ENCODE peak calls at places on chromosome 19, in six cellular contexts. F, I, M, P, Y and D are unnamed samples.

GRCh38 chr19:50801107-50801506 is 10.9 kb downstream of the ACP4 start:
- DNase-seq in M (no peak), I (no peak), P (no peak), F (no peak), Y (no peak), D (no peak)

GRCh38 chr19:55099557-55100506 is 17.6 kb downstream of the PPP1R12C start:
- DNase-seq in Y (no peak), F (no peak), M (no peak), P (peak), I (no peak), D (no peak)

GRCh38 chr19:33275933-33276619 is 26.3 kb downstream of the CEBPA start:
- DNase-seq in M (no peak), I (no peak), P (no peak), Y (no peak), F (no peak), D (no peak)

GRCh38 chr19:10346509-10346908 is 7.1 kb upstream of the ICAM3 start:
- DNase-seq in F (no peak), P (no peak), I (no peak), M (peak), Y (no peak), D (no peak)

GRCh38 chr19:18274776-18275356 is 614 bp upstream of the IQCN start:
- DNase-seq in Y (no peak), P (peak), M (peak), F (peak), I (peak), D (peak)

GRCh38 chr19:11405846-11406643 is 13.1 kb downstream of the RGL3 start:
- DNase-seq in I (no peak), M (no peak), Y (no peak), P (no peak), F (no peak), D (peak)

GRCh38 chr19:575527-576506 is 3.4 kb downstream of the BSG start:
- DNase-seq in I (peak), M (peak), P (peak), F (no peak), Y (no peak), D (peak)

GRCh38 chr19:8373867-8374813 is 10.2 kb downstream of the ANGPTL4 start:
- DNase-seq in I (no peak), Y (no peak), P (peak), F (no peak), M (no peak), D (peak)

GRCh38 chr19:46616631-46617322 is 8.1 kb downstream of the PTGIR start:
- DNase-seq in P (peak), Y (peak), F (peak), I (peak), M (peak), D (peak)

GRCh38 chr19:36686365-36687213 is 823 bp upstream of the ZNF567 start:
- DNase-seq in Y (no peak), M (peak), F (no peak), P (peak), I (no peak), D (no peak)

GRCh38 chr19:42316223-42317211 is 3.4 kb downstream of the TMEM145 start:
- DNase-seq in F (no peak), M (peak), Y (no peak), P (no peak), I (no peak), D (no peak)

GRCh38 chr19:18878858-18879578 is 16.9 kb downstream of the CERS1 start:
- DNase-seq in F (no peak), M (no peak), P (no peak), Y (no peak), I (no peak), D (no peak)